ENCODE peak calls at places on chromosomes 16 and 17, in five cellular contexts. One of them, this sample, is unnamed.

GRCh38 chr16:30351586-30352419 is 3.3 kb downstream of the CD2BP2 start:
- DNase-seq in PC-3: peak
- DNase-seq in mesothelial cell of epicardium: no peak
- DNase-seq in CD8-positive, alpha-beta T cell: no peak
- DNase-seq in AG10803: peak
- DNase-seq in this sample: peak

GRCh38 chr17:74442670-74443515 is 11.0 kb downstream of the GPRC5C start:
- DNase-seq in mesothelial cell of epicardium: no peak
- DNase-seq in PC-3: peak
- DNase-seq in AG10803: peak
- DNase-seq in CD8-positive, alpha-beta T cell: peak
- DNase-seq in this sample: peak

GRCh38 chr17:36994438-36994837 is 45.7 kb downstream of the AATF start:
- DNase-seq in PC-3: no peak
- DNase-seq in CD8-positive, alpha-beta T cell: no peak
- DNase-seq in mesothelial cell of epicardium: no peak
- DNase-seq in AG10803: peak
- DNase-seq in this sample: no peak

GRCh38 chr17:39756376-39757079 is 18.8 kb downstream of the GRB7 start:
- DNase-seq in PC-3: no peak
- DNase-seq in AG10803: no peak
- DNase-seq in CD8-positive, alpha-beta T cell: no peak
- DNase-seq in mesothelial cell of epicardium: no peak
- DNase-seq in this sample: no peak

GRCh38 chr17:47915667-47916242 is 19.7 kb downstream of the SP2 start:
- DNase-seq in mesothelial cell of epicardium: no peak
- DNase-seq in AG10803: no peak
- DNase-seq in PC-3: no peak
- DNase-seq in CD8-positive, alpha-beta T cell: no peak
- DNase-seq in this sample: no peak

GRCh38 chr17:73281926-73282325 is 20.2 kb upstream of the CPSF4L start:
- DNase-seq in mesothelial cell of epicardium: no peak
- DNase-seq in CD8-positive, alpha-beta T cell: no peak
- DNase-seq in AG10803: no peak
- DNase-seq in PC-3: no peak
- DNase-seq in this sample: no peak

GRCh38 chr17:74769856-74770497 is 6.2 kb downstream of the NAT9 start:
- DNase-seq in AG10803: no peak
- DNase-seq in CD8-positive, alpha-beta T cell: no peak
- DNase-seq in mesothelial cell of epicardium: no peak
- DNase-seq in PC-3: no peak
- DNase-seq in this sample: no peak

GRCh38 chr16:57377080-57377841 is 5.0 kb downstream of the CX3CL1 start:
- DNase-seq in AG10803: no peak
- DNase-seq in PC-3: peak
- DNase-seq in mesothelial cell of epicardium: no peak
- DNase-seq in CD8-positive, alpha-beta T cell: no peak
- DNase-seq in this sample: no peak

GRCh38 chr17:49018673-49019215 is 21.6 kb downstream of the IGF2BP1 start:
- DNase-seq in mesothelial cell of epicardium: no peak
- DNase-seq in CD8-positive, alpha-beta T cell: no peak
- DNase-seq in AG10803: no peak
- DNase-seq in PC-3: no peak
- DNase-seq in this sample: no peak

GRCh38 chr17:4161179-4161559 is 18.2 kb downstream of the CYB5D2 start:
- DNase-seq in CD8-positive, alpha-beta T cell: no peak
- DNase-seq in AG10803: peak
- DNase-seq in mesothelial cell of epicardium: no peak
- DNase-seq in PC-3: peak
- DNase-seq in this sample: peak

GRCh38 chr17:77320501-77321256 is 179.9 kb downstream of the SEC14L1 start:
- DNase-seq in mesothelial cell of epicardium: no peak
- DNase-seq in PC-3: no peak
- DNase-seq in AG10803: peak
- DNase-seq in CD8-positive, alpha-beta T cell: no peak
- DNase-seq in this sample: peak

GRCh38 chr16:83015871-83016270 is 389.1 kb downstream of the CDH13 start:
- DNase-seq in PC-3: no peak
- DNase-seq in AG10803: peak
- DNase-seq in CD8-positive, alpha-beta T cell: no peak
- DNase-seq in mesothelial cell of epicardium: no peak
- DNase-seq in this sample: peak

GRCh38 chr16:49440156-49441065 is 66.8 kb downstream of the C16orf78 start:
- DNase-seq in mesothelial cell of epicardium: no peak
- DNase-seq in PC-3: no peak
- DNase-seq in CD8-positive, alpha-beta T cell: no peak
- DNase-seq in AG10803: no peak
- DNase-seq in this sample: no peak

GRCh38 chr17:47363171-47363570 is 39.4 kb downstream of the EFCAB13 start:
- DNase-seq in PC-3: no peak
- DNase-seq in CD8-positive, alpha-beta T cell: no peak
- DNase-seq in mesothelial cell of epicardium: no peak
- DNase-seq in AG10803: no peak
- DNase-seq in this sample: no peak

GRCh38 chr17:79217473-79218135 is 143.0 kb downstream of the ENGASE start:
- DNase-seq in PC-3: no peak
- DNase-seq in CD8-positive, alpha-beta T cell: no peak
- DNase-seq in mesothelial cell of epicardium: no peak
- DNase-seq in AG10803: no peak
- DNase-seq in this sample: no peak

GRCh38 chr17:47188799-47189731 is at the start of gene CDC27:
- DNase-seq in CD8-positive, alpha-beta T cell: peak
- DNase-seq in mesothelial cell of epicardium: peak
- DNase-seq in AG10803: peak
- DNase-seq in PC-3: peak
- DNase-seq in this sample: peak

GRCh38 chr17:69142473-69142802 is 743 bp upstream of the ABCA6 start:
- DNase-seq in CD8-positive, alpha-beta T cell: no peak
- DNase-seq in AG10803: peak
- DNase-seq in mesothelial cell of epicardium: no peak
- DNase-seq in PC-3: no peak
- DNase-seq in this sample: peak

GRCh38 chr17:2337811-2338657 is 733 bp downstream of the SGSM2 start:
- DNase-seq in mesothelial cell of epicardium: peak
- DNase-seq in CD8-positive, alpha-beta T cell: peak
- DNase-seq in PC-3: peak
- DNase-seq in AG10803: peak
- DNase-seq in this sample: peak

GRCh38 chr17:40291311-40291710 is 3.6 kb downstream of the CDC6 start:
- DNase-seq in PC-3: no peak
- DNase-seq in CD8-positive, alpha-beta T cell: no peak
- DNase-seq in AG10803: no peak
- DNase-seq in mesothelial cell of epicardium: no peak
- DNase-seq in this sample: no peak

GRCh38 chr17:2222901-2223616 is 80.5 kb downstream of the SMG6 start:
- DNase-seq in AG10803: peak
- DNase-seq in mesothelial cell of epicardium: no peak
- DNase-seq in PC-3: no peak
- DNase-seq in CD8-positive, alpha-beta T cell: peak
- DNase-seq in this sample: peak

GRCh38 chr17:42521666-42522262 is 14.3 kb upstream of the NAGLU start:
- DNase-seq in PC-3: no peak
- DNase-seq in CD8-positive, alpha-beta T cell: no peak
- DNase-seq in mesothelial cell of epicardium: no peak
- DNase-seq in AG10803: peak
- DNase-seq in this sample: peak

GRCh38 chr17:57783338-57783742 is 38.2 kb upstream of the CCDC182 start:
- DNase-seq in AG10803: peak
- DNase-seq in CD8-positive, alpha-beta T cell: peak
- DNase-seq in mesothelial cell of epicardium: peak
- DNase-seq in PC-3: peak
- DNase-seq in this sample: peak

GRCh38 chr17:44564429-44564828 is 7.1 kb downstream of the FZD2 start:
- DNase-seq in PC-3: no peak
- DNase-seq in mesothelial cell of epicardium: no peak
- DNase-seq in CD8-positive, alpha-beta T cell: no peak
- DNase-seq in AG10803: no peak
- DNase-seq in this sample: no peak

GRCh38 chr17:67246648-67247415 is 1.8 kb upstream of the HELZ start:
- DNase-seq in mesothelial cell of epicardium: no peak
- DNase-seq in AG10803: no peak
- DNase-seq in PC-3: peak
- DNase-seq in CD8-positive, alpha-beta T cell: peak
- DNase-seq in this sample: no peak

GRCh38 chr16:73126453-73126853 is 78.5 kb upstream of the ZFHX3 start:
- DNase-seq in mesothelial cell of epicardium: no peak
- DNase-seq in PC-3: no peak
- DNase-seq in CD8-positive, alpha-beta T cell: no peak
- DNase-seq in AG10803: peak
- DNase-seq in this sample: peak

GRCh38 chr16:57480127-57480753 is 6.1 kb downstream of the DOK4 start:
- DNase-seq in CD8-positive, alpha-beta T cell: no peak
- DNase-seq in mesothelial cell of epicardium: no peak
- DNase-seq in AG10803: peak
- DNase-seq in PC-3: no peak
- DNase-seq in this sample: peak

GRCh38 chr16:15799851-15800495 is 56.9 kb downstream of the MYH11 start:
- DNase-seq in mesothelial cell of epicardium: no peak
- DNase-seq in AG10803: no peak
- DNase-seq in PC-3: no peak
- DNase-seq in CD8-positive, alpha-beta T cell: no peak
- DNase-seq in this sample: no peak

GRCh38 chr16:86507173-86508027 is 2.9 kb upstream of the FOXF1 start:
- DNase-seq in AG10803: no peak
- DNase-seq in CD8-positive, alpha-beta T cell: no peak
- DNase-seq in PC-3: no peak
- DNase-seq in mesothelial cell of epicardium: no peak
- DNase-seq in this sample: no peak

GRCh38 chr16:22220076-22220453 is 14.0 kb downstream of the EEF2K start:
- DNase-seq in PC-3: no peak
- DNase-seq in mesothelial cell of epicardium: no peak
- DNase-seq in AG10803: peak
- DNase-seq in CD8-positive, alpha-beta T cell: no peak
- DNase-seq in this sample: no peak

GRCh38 chr16:79334127-79334526 is 266.4 kb downstream of the MAF start:
- DNase-seq in CD8-positive, alpha-beta T cell: no peak
- DNase-seq in PC-3: no peak
- DNase-seq in mesothelial cell of epicardium: no peak
- DNase-seq in AG10803: no peak
- DNase-seq in this sample: no peak
- TF ChIP-seq CTCF in CD8-positive, alpha-beta T cell: no peak
- TF ChIP-seq CTCF in PC-3: peak
- TF ChIP-seq CTCF in mesothelial cell of epicardium: peak
- TF ChIP-seq CTCF in AG10803: no peak
- TF ChIP-seq CTCF in this sample: no peak

GRCh38 chr16:27531186-27531585 is 18.5 kb downstream of the GTF3C1 start:
- DNase-seq in mesothelial cell of epicardium: no peak
- DNase-seq in PC-3: no peak
- DNase-seq in AG10803: no peak
- DNase-seq in CD8-positive, alpha-beta T cell: no peak
- DNase-seq in this sample: no peak
- TF ChIP-seq CTCF in mesothelial cell of epicardium: no peak
- TF ChIP-seq CTCF in PC-3: no peak
- TF ChIP-seq CTCF in AG10803: no peak
- TF ChIP-seq CTCF in CD8-positive, alpha-beta T cell: no peak
- TF ChIP-seq CTCF in this sample: no peak

DNA sequence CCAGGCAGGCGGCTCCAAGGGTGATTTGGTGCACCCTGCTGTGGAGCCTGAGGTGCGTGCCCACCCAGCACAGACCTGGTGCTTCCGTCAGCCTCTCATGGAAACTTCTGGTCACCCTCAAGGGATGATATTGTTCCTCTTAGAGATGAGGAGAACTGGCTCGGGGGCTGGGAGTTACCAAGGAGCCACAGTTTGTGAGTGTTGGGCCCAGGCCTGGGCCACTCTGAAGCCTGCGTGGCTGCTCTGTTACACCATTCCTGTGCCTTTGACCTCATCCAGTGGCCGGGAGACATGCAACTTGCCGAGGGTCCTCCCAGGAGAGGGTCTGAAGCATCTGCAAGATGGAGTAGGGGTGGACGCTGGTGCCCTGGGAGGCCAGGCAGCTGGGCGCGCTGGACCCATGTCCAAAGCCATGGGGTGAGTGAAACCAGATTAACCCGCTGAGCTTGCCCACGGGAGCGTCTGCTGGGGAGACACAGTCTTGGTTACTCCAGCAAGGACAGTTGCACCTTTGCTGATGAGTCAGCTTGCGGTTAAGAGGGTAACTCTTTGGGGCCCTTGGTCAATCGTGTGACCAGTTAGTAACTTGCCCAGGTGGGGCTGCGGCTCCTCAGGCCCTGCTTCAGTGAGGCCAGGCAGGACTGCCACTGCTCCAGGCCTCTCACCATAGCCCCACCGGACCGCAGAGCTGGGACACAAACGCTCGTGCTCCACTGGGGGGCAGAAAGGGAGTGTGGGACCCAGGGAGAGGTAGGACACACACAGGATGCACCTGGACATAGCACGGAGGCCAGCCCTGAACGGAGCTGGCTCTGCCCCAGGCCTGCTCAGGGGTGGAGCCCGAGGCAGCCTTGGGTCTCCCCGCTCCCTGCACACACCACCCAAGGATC is 7.5 kb downstream of the C16orf90 start:
- DNase-seq in CD8-positive, alpha-beta T cell: no peak
- DNase-seq in mesothelial cell of epicardium: no peak
- DNase-seq in PC-3: no peak
- DNase-seq in AG10803: no peak
- DNase-seq in this sample: no peak
- TF ChIP-seq CTCF in CD8-positive, alpha-beta T cell: no peak
- TF ChIP-seq CTCF in mesothelial cell of epicardium: no peak
- TF ChIP-seq CTCF in PC-3: no peak
- TF ChIP-seq CTCF in AG10803: no peak
- TF ChIP-seq CTCF in this sample: no peak

DNA sequence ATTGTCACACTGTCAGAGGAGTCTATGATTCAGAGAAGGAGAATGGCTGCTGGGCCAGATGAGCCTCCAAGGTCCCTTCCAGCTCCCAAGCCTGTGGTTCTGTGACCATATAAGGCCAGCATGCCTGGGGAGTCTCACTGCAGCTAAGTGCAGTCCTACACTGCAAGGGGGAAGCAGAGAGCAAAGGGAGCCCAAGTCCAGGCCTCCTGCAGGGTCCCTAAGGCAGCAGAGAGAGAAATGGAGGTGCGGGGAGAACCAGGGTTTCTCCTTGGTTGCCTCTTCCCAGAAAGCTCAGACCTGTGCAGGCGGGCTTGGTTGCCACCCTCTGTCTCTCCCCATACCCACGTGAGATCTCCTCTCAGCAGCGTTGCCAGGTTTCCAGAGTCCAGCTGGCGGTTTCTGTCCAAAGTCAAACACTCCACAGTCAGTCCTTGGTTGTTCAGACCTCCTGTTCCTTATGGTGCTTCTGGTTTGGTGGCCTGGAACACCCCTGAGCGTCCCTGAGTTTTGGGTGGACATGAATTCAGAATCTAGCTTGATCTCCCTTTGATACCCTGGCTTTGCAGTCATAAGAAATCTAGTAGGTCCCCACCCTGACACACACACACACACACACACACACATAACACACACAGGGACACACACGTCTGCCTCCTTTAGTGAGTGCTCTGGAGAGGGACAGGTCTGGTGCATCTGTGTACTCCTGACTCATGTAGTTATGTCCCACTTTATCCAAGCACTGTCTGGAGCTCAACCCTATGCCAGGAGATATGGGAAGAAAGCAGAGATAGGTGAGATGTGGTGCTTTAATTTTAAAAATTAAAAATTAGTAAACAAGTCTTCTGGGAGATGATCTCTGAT is 78.8 kb downstream of the GNAO1 start:
- DNase-seq in mesothelial cell of epicardium: no peak
- DNase-seq in CD8-positive, alpha-beta T cell: no peak
- DNase-seq in PC-3: no peak
- DNase-seq in AG10803: peak
- DNase-seq in this sample: peak
- TF ChIP-seq CTCF in mesothelial cell of epicardium: no peak
- TF ChIP-seq CTCF in CD8-positive, alpha-beta T cell: no peak
- TF ChIP-seq CTCF in PC-3: no peak
- TF ChIP-seq CTCF in AG10803: peak
- TF ChIP-seq CTCF in this sample: peak

GRCh38 chr17:21129023-21129681 is 2.4 kb downstream of the DHRS7B start:
- DNase-seq in CD8-positive, alpha-beta T cell: no peak
- DNase-seq in mesothelial cell of epicardium: no peak
- DNase-seq in AG10803: peak
- DNase-seq in PC-3: peak
- DNase-seq in this sample: peak
- TF ChIP-seq CTCF in CD8-positive, alpha-beta T cell: no peak
- TF ChIP-seq CTCF in mesothelial cell of epicardium: no peak
- TF ChIP-seq CTCF in AG10803: peak
- TF ChIP-seq CTCF in PC-3: peak
- TF ChIP-seq CTCF in this sample: peak

This sample was measured in fibroblast of the aortic adventitia.